ENCODE peak calls at places on chromosomes 16 and 17, in six cellular contexts. E, F, N, M, W and H are unnamed samples.

GRCh38 chr16:53219795-53220194 is 165.0 kb downstream of the CHD9 start:
- DNase-seq in F (no peak), E (no peak), M (peak; percentile 37), N (no peak), W (no peak), H (no peak)

GRCh38 chr17:59870482-59870881 is 22.3 kb downstream of the TUBD1 start:
- DNase-seq in F (no peak), M (no peak), N (no peak), E (no peak), W (no peak), H (no peak)

GRCh38 chr17:79732804-79733691 is 2.3 kb downstream of the ENPP7 start:
- DNase-seq in M (no peak), F (peak; percentile 49), N (no peak), E (no peak), W (no peak), H (no peak)

GRCh38 chr17:68539536-68540469 is 27.6 kb downstream of the PRKAR1A start:
- DNase-seq in E (peak; percentile 16), W (peak; percentile 23), F (peak; percentile 55), M (no peak), N (no peak), H (no peak)

GRCh38 chr17:41666336-41666680 is 22.4 kb upstream of the EIF1 start:
- DNase-seq in N (no peak), F (no peak), W (peak; percentile 75), M (peak; percentile 47), E (peak; percentile 38), H (no peak)

GRCh38 chr17:32100971-32101631 is 41.2 kb upstream of the RHOT1 start:
- DNase-seq in N (no peak), W (no peak), M (no peak), E (no peak), F (peak; percentile 87), H (no peak)

GRCh38 chr16:81448154-81449131 is 3.8 kb downstream of the CMIP start:
- DNase-seq in W (peak; percentile 87), E (no peak), F (peak; percentile 73), M (no peak), N (no peak), H (no peak)

GRCh38 chr16:15952265-15952711 is 2.9 kb downstream of the ABCC1 start:
- DNase-seq in W (no peak), N (no peak), M (no peak), E (no peak), F (no peak), H (no peak)

GRCh38 chr16:73082608-73083007 is 34.7 kb upstream of the ZFHX3 start:
- DNase-seq in E (no peak), W (peak; percentile 52), N (no peak), F (no peak), M (peak; percentile 90), H (no peak)

GRCh38 chr16:11412175-11412904 is 67.1 kb downstream of the RMI2 start:
- DNase-seq in E (no peak), W (no peak), F (no peak), N (no peak), M (no peak), H (no peak)

GRCh38 chr17:75927286-75927922 is 13.4 kb downstream of the FBF1 start:
- DNase-seq in E (no peak), F (peak; percentile 54), M (no peak), W (no peak), N (no peak), H (no peak)

GRCh38 chr17:59884861-59885260 is 7.9 kb downstream of the TUBD1 start:
- DNase-seq in F (no peak), M (no peak), E (no peak), W (no peak), N (no peak), H (no peak)

GRCh38 chr16:12081048-12081404 is 104.5 kb downstream of the SNX29 start:
- DNase-seq in E (no peak), F (no peak), N (peak; percentile 3), M (no peak), W (no peak), H (no peak)

GRCh38 chr17:2871720-2872119 is 75.5 kb downstream of the RAP1GAP2 start:
- DNase-seq in N (no peak), F (no peak), E (no peak), W (no peak), M (no peak), H (no peak)

GRCh38 chr17:2869604-2870003 is 73.4 kb downstream of the RAP1GAP2 start:
- DNase-seq in F (no peak), W (no peak), M (no peak), N (no peak), E (no peak), H (no peak)

GRCh38 chr17:2865228-2865627 is 69.0 kb downstream of the RAP1GAP2 start:
- DNase-seq in E (no peak), N (no peak), M (no peak), F (peak; percentile 57), W (no peak), H (no peak)

GRCh38 chr17:2871205-2871604 is 75.0 kb downstream of the RAP1GAP2 start:
- DNase-seq in W (no peak), F (no peak), E (no peak), N (no peak), M (no peak), H (no peak)

DNA sequence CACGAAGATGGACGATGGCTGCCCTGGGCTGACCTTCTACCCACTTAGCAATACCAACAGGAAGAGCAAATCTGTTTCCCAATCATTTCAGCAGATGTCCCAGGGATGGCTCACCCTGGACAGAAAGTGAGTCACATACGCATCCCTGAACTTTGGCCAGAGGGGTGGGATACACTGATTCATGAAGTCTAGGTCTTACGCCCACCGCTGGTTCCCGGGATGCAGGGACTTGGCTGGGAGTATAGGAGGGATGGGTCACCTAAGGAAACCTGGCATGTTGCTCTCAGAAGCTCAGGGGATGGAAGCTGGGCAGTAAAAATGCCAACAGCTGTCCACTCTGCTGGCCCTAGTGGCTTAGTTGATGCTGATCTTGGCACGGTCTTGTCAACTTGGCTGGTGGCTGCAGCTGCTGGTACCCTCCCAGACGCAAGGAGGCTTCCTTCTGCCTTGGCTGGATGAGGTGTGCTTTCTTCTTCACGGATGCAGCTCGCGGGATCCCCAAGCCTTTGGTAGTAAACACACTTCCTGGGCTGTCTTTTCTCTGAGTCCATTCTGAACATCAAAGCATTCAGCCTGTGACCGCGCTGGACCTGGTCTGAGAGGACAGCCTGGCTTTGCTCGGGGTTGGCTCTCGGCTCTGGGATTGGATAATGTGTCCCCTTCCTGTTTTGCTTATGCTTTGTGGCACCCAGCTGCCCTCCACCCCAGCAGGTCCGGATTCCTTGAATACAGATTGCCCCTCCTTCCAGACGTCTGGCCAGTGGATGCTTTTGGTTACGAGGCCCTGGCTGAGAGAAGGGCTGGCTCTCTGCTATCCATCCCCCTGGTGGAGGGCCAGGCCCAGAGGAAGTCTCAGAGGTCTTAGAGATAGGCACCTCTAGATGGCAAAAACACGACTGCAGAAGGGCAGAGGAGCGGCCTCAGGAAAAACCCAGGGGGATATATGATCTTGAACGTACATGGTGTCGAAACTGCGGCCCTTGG is 71.5 kb downstream of the RAP1GAP2 start:
- DNase-seq in F (no peak), E (no peak), N (no peak), M (no peak), W (no peak), H (no peak)
- H3K4me3 ChIP-seq in F (no peak overlapping the region), E (no peak overlapping the region), N (no peak overlapping the region), M (no peak overlapping the region), W (no peak overlapping the region), H (no peak overlapping the region)

GRCh38 chr16:56102159-56102798 is 89.0 kb upstream of the GNAO1 start:
- DNase-seq in M (no peak), W (peak; percentile 50), N (no peak), E (no peak), F (no peak), H (peak; percentile 66)
- H3K4me3 ChIP-seq in M (peak overlapping the region; percentile 67), W (no peak overlapping the region), N (peak overlapping the region; percentile 32), E (no peak overlapping the region), F (peak overlapping the region; percentile 23), H (peak overlapping the region; percentile 25)

GRCh38 chr16:85612801-85613608 is at the start of gene GSE1:
- DNase-seq in F (peak; percentile 99), N (peak; percentile 99), E (peak; percentile 74), M (peak; percentile 93), W (peak; percentile 97), H (peak; percentile 95)

GRCh38 chr16:85615852-85616607 is 2.9 kb downstream of the GSE1 start:
- DNase-seq in W (peak; percentile 90), E (peak; percentile 77), N (peak; percentile 78), F (peak; percentile 79), M (peak; percentile 90), H (peak; percentile 85)

GRCh38 chr16:85615014-85615851 is 2.1 kb downstream of the GSE1 start:
- DNase-seq in E (no peak), M (no peak), F (peak; percentile 91), N (peak; percentile 93), W (peak; percentile 95), H (peak; percentile 80)

GRCh38 chr16:85613609-85614337 is 651 bp downstream of the GSE1 start:
- DNase-seq in N (peak; percentile 70), M (peak; percentile 63), W (peak; percentile 76), F (peak; percentile 55), E (no peak), H (peak; percentile 82)

DNA sequence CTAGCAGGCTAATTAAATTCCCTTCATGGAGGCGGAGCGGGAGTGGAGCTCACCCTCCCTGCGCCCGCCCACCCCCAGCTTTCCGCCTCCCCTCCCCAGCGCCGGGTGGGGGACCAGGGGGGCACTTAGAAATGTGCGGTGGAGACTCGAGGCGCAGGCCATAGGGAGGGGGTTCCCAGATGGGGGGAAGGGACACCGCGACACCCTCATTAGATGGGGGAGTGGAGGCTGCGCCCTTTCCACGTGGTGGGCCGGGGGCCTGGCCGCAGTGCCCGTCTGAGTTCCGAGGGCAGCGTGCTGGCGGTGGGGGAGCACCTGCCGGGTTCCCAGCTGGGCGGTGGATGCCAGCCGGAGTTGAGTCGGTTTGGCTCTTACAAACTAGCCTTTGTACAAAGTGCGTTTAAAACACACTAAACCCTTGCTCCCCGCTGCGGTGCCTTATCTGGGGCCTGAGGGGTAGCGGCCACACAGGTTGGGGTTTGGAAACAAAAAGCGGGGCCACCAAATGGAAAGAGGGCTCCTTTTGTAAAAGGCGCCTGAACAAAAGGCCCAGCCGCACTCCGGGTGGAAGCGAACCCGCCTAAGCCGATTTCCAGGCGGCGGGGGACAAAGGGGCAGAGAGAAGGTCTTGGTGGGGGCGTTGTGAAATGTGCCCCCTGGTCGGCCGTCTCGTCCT is 1.4 kb downstream of the GSE1 start:
- DNase-seq in M (no peak), N (no peak), W (no peak), E (no peak), F (no peak), H (no peak)
- H3K4me3 ChIP-seq in M (no peak overlapping the region), N (peak overlapping the region; percentile 70), W (peak overlapping the region; percentile 84), E (peak overlapping the region; percentile 67), F (peak overlapping the region; percentile 58), H (peak overlapping the region; percentile 66)

GRCh38 chr17:11558681-11559234 is 39.5 kb upstream of the DNAH9 start:
- DNase-seq in N (no peak), E (no peak), W (no peak), F (no peak), M (no peak), H (no peak)
- H3K4me3 ChIP-seq in N (no peak overlapping the region), E (no peak overlapping the region), W (no peak overlapping the region), F (no peak overlapping the region), M (no peak overlapping the region), H (no peak overlapping the region)

GRCh38 chr17:16178836-16179235 is 36.5 kb downstream of the NCOR1 start:
- DNase-seq in F (no peak), M (no peak), E (no peak), N (no peak), W (no peak), H (no peak)

DNA sequence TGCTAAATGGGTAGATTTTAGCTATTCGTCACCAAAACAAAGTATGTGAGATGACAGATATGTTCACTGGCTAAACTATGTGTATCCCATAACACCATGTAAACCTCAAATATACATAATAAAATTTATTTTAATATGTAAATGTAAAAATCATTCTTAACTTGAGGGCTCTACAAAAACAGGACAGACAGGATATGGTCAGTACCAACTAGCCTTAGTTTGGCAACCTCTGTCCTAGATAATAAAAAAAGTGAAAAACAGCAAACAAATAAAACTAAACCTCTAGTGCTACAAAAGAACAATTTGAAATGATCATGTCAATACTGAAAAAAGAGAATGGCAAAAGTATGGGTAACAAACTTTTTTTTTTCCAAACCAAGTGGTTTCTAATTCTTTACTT is 33.8 kb downstream of the NCOR1 start:
- DNase-seq in F (no peak), E (no peak), N (no peak), M (no peak), W (no peak), H (no peak)
- H3K4me3 ChIP-seq in F (no peak overlapping the region), E (no peak overlapping the region), N (no peak overlapping the region), M (no peak overlapping the region), W (no peak overlapping the region), H (no peak overlapping the region)